ENCODE peak calls at places on chromosomes 13 and 19, in four cellular contexts. N is WTC11, A is HepG2, F is K562. O is an unnamed sample.

GRCh38 chr13:109694972-109695371 is 91.4 kb downstream of the IRS2 start:
- DNase-seq in N (no peak), F (peak), A (peak), O (no peak)

GRCh38 chr19:51461723-51462161 is 3.5 kb upstream of the SIGLEC8 start:
- DNase-seq in N (no peak), F (no peak), A (no peak), O (no peak)

GRCh38 chr13:24865158-24865557 is 101.2 kb downstream of the RNF17 start:
- DNase-seq in A (no peak), N (no peak), F (no peak), O (no peak)

GRCh38 chr19:47699360-47699917 is 13.8 kb upstream of the EHD2 start:
- DNase-seq in N (peak), A (peak), F (peak), O (peak)

GRCh38 chr13:106348032-106348431 is 187.4 kb downstream of the EFNB2 start:
- DNase-seq in F (no peak), A (no peak), N (no peak), O (no peak)

GRCh38 chr19:18300930-18301717 is 19.7 kb upstream of the JUND start:
- DNase-seq in A (no peak), N (no peak), F (peak), O (no peak)

GRCh38 chr19:46574533-46574932 is 26.6 kb upstream of the CALM3 start:
- DNase-seq in F (no peak), A (no peak), N (no peak), O (peak)

GRCh38 chr19:1057185-1057857 is 9.6 kb upstream of the ARHGAP45 start:
- DNase-seq in A (no peak), N (no peak), F (no peak), O (no peak)

GRCh38 chr13:45367358-45367757 is 26.4 kb upstream of the TPT1 start:
- DNase-seq in A (peak), N (no peak), F (peak), O (no peak)

GRCh38 chr19:58002384-58003152 is at the start of gene ZNF606:
- DNase-seq in N (peak), F (peak), A (peak), O (peak)

GRCh38 chr19:50232600-50232999 is 29.2 kb downstream of the MYH14 start:
- DNase-seq in A (no peak), N (no peak), F (no peak), O (no peak)

GRCh38 chr13:68667863-68668262 is 1437.7 kb upstream of the PCDH9 start:
- DNase-seq in N (no peak), F (no peak), A (no peak), O (no peak)

GRCh38 chr13:98172570-98173405 is 4.3 kb downstream of the RNF113B start:
- DNase-seq in F (no peak), N (no peak), A (no peak), O (peak)
- TF ChIP-seq FOXJ3 in F (no peak), N (no peak), A (no peak), O (no peak)

GRCh38 chr13:79660361-79660760 is 179.4 kb downstream of the NDFIP2 start:
- DNase-seq in A (no peak), N (no peak), F (no peak), O (no peak)

GRCh38 chr13:79655509-79655908 is 174.6 kb downstream of the NDFIP2 start:
- DNase-seq in F (no peak), A (no peak), N (no peak), O (no peak)

GRCh38 chr13:79658333-79658975 is 177.5 kb downstream of the NDFIP2 start:
- DNase-seq in N (no peak), F (no peak), A (no peak), O (peak)

GRCh38 chr13:79662882-79663281 is 181.9 kb downstream of the NDFIP2 start:
- DNase-seq in A (no peak), F (no peak), N (no peak), O (no peak)

DNA sequence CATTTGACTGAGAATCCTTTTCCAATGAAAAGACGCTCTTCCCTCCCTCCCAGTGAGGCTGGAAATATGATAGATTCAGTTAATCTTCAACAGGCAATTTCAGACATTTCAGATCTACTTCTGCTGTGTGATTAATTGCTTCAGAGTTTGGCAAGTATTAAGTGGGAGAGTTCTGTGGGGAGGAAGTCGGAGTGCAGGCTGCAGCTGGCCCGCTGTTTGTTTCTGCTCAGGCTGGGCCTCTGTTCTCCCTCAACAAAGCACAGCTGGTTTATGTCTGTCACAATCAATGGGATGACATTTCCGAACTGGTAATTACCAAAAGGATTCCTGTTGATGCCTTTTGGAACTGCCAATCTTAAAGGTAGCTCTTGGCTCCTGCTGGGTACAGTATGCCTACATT is 178.2 kb downstream of the NDFIP2 start:
- DNase-seq in F (no peak), A (no peak), N (no peak), O (peak)
- TF ChIP-seq FOXJ3 in F (no peak), A (no peak), N (no peak), O (peak)

GRCh38 chr13:55298201-55298600 is 1842.5 kb upstream of the PRR20A start:
- DNase-seq in F (no peak), N (no peak), A (no peak), O (no peak)
- TF ChIP-seq FOXJ3 in F (no peak), N (no peak), A (no peak), O (no peak)

GRCh38 chr13:113741101-113741731 is 17.8 kb upstream of the TMEM255B start:
- DNase-seq in F (no peak), A (no peak), N (no peak), O (no peak)
- TF ChIP-seq FOXJ3 in F (no peak), A (no peak), N (no peak), O (no peak)

DNA sequence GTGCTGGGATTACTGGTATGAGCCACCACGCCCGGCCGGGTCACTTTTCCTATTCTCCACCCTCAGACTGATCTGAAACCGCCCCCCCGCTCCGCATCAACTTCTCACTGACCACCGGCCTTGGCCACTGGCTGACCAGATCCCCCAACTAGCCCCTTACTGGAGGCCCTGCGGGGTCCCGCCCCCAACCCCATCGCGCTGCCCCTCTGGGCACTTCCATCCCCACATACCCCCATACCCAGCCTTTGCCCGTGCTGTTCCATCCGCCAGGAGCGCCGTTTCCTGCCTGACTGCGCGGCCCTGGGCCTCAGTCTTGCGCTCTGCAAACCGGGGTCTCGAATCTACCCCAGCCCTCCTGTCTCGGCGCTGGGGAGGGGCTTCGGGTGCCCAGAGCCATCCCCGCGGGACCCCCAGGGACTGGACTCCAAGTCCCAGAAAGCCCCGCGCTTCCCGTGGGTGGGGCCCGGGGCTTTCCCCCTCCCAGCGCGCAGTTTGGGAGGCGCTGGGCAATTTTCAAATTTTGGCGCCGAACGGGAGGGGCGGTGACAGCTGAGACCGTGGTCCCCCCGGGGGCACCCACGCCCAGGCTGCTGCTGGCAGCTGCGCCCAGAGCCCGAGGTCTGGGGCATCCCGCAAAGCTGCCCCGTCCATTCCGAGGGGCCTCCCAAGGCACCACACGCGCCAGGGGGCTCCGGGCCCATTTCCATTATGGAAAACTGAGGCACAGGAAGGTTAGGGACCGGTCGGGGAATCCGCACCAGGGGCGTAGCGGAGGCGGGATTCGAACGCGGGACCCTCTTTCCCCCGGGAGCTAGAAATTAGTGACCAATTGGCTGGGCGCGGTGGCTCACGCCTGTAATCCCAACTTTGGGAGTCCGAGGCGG is 5.2 kb upstream of the LMNB2 start:
- DNase-seq in F (no peak), N (peak), A (no peak), O (peak)
- TF ChIP-seq FOXJ3 in F (no peak), N (no peak), A (no peak), O (no peak)

DNA sequence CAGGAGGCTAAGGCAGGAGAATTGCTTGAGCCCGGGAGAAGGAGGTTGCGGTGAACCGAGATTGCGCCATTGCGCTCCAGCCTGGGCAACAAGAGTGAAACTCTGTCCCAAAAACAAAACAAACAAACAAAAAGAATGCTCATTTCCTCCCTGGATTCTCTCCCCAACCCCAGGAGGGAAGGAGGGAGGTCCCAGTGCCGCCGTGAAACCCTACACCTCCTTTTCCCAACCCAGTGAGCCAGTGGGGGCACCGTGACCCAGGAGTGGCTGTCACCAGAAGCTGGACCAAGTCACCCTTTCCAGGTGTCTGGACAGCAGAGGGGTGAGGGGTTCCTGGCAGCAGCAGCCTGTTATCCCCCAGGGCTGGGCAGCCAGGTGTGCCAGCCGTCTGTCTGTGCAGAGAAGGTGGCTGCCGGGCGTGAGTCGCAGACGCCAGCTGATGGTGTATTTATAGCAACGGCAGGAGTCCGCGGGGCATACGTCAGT is 23.5 kb downstream of the NFIC start:
- DNase-seq in A (no peak), N (peak), F (no peak), O (no peak)
- TF ChIP-seq FOXJ3 in A (no peak), N (no peak), F (no peak), O (no peak)

GRCh38 chr13:47146136-47146535 is 249.3 kb upstream of the HTR2A start:
- DNase-seq in F (no peak), A (no peak), N (no peak), O (no peak)
- TF ChIP-seq FOXJ3 in F (no peak), A (no peak), N (no peak), O (no peak)

DNA sequence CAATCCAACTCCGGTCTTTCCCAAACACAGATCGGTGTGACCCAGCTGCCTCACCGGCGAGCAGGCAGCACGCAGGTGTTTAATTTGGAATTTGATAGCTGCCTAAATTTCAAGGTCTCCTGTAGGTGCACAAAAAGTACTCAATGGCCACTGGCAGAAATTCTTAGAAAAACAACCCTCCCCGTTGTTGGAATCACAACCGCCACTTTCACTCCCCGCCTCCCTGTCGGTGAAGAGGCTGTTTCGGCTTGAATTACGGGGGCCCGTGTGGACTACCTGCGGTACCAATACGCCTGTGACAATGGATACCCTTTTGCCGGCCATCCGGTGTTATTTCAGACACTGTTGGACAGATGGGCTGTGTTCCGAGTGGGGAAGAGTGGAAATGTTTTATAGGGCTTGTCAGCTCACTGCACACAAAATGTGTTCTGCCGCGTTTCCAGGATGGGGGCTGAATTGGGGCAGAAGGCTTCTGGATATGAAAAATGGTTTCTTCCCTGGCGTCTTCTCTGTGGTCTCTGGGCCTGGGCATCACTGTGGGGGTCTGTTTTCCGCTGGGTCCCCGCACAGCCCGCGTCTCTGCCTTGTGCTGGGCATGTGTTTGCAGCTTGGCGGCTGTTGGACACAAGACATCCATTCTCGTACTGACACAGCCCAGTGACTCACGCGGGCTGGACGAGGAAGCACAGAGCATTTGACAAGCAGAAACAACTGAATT is 45.4 kb downstream of the ZIC5 start:
- DNase-seq in F (no peak), N (no peak), A (no peak), O (peak)
- TF ChIP-seq FOXJ3 in F (no peak), N (no peak), A (no peak), O (no peak)

O was measured in SK-N-SH.